ENCODE peak calls at places on chromosome 12, in six cellular contexts. Q, K, S, L, D and A are unnamed samples.

GRCh38 chr12:95620171-95620570 is 68.9 kb upstream of the USP44 start:
- DNase-seq in K (no peak), L (no peak), D (no peak), S (no peak), Q (no peak), A (no peak)

GRCh38 chr12:51784688-51785087 is 63.8 kb downstream of the FIGNL2 start:
- DNase-seq in Q (no peak), D (no peak), L (no peak), K (no peak), S (no peak), A (no peak)

GRCh38 chr12:69686731-69687130 is 12.4 kb downstream of the BEST3 start:
- DNase-seq in K (no peak), S (no peak), D (no peak), Q (no peak), L (no peak), A (no peak)

GRCh38 chr12:100716949-100717732 is 77.4 kb upstream of the ANO4 start:
- DNase-seq in K (no peak), D (no peak), S (no peak), L (peak), Q (no peak), A (no peak)

GRCh38 chr12:57027011-57027804 is 10.9 kb upstream of the TAC3 start:
- DNase-seq in L (peak), Q (no peak), K (no peak), D (no peak), S (no peak), A (no peak)

GRCh38 chr12:20950248-20950647 is 139.7 kb downstream of the SLCO1B3 start:
- DNase-seq in K (no peak), S (peak), L (peak), D (no peak), Q (no peak), A (no peak)

GRCh38 chr12:22635812-22636211 is 10.8 kb downstream of the ETNK1 start:
- DNase-seq in K (no peak), Q (no peak), D (no peak), S (no peak), L (peak), A (no peak)

GRCh38 chr12:129312048-129312447 is 458.8 kb downstream of the GLT1D1 start:
- DNase-seq in D (no peak), S (no peak), K (no peak), L (peak), Q (no peak), A (no peak)

GRCh38 chr12:25769076-25769945 is 189.2 kb upstream of the RASSF8 start:
- DNase-seq in L (no peak), K (no peak), S (no peak), D (no peak), Q (no peak), A (no peak)

GRCh38 chr12:40561395-40561966 is 130.8 kb upstream of the CNTN1 start:
- DNase-seq in S (no peak), K (no peak), L (no peak), Q (no peak), D (no peak), A (no peak)

GRCh38 chr12:48789858-48790326 is 1.0 kb upstream of the ADCY6 start:
- DNase-seq in L (no peak), S (no peak), D (no peak), K (no peak), Q (no peak), A (no peak)

GRCh38 chr12:89400415-89400814 is 48.1 kb upstream of the DUSP6 start:
- DNase-seq in L (no peak), S (no peak), D (no peak), Q (no peak), K (no peak), A (no peak)

GRCh38 chr12:97022831-97023230 is 115.8 kb downstream of the NEDD1 start:
- DNase-seq in L (no peak), S (no peak), D (no peak), Q (no peak), K (no peak), A (no peak)

GRCh38 chr12:8779281-8779680 is 43.1 kb upstream of the A2ML1 start:
- DNase-seq in Q (no peak), D (no peak), S (no peak), K (no peak), L (no peak), A (no peak)
- H3K27ac ChIP-seq in Q (no peak), D (no peak), S (no peak), K (no peak), L (no peak), A (no peak)

GRCh38 chr12:18895540-18895939 is 157.6 kb downstream of the CAPZA3 start:
- DNase-seq in D (no peak), K (no peak), Q (no peak), S (no peak), L (no peak), A (no peak)
- H3K27ac ChIP-seq in D (no peak), K (no peak), Q (no peak), S (no peak), L (no peak), A (no peak)

DNA sequence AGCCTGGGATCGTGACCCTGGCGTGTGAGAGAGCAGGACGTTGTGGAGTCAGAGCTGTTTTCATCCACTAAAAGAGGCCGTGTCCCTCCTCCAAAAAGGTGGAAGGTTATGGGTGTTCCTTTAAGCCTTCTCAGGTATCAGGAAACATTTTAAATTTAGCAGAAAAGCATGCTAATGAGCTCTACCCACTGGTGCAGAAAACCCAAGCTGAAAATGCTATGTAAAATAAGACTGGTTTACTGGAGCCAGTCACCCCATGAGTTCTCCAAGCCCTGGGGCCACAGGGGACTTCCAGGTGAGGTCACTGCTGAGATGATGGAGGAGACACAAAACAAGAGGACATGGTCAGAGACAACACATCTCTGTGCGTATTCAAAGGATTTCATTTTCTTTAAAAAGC is 14.0 kb downstream of the PRKAB1 start:
- DNase-seq in Q (no peak), L (no peak), K (no peak), S (no peak), D (no peak), A (no peak)
- H3K27ac ChIP-seq in Q (no peak), L (no peak), K (peak), S (peak), D (peak), A (no peak)

GRCh38 chr12:131407221-131408035 is 303.5 kb upstream of the SFSWAP start:
- DNase-seq in Q (no peak), L (no peak), K (no peak), S (no peak), D (no peak), A (no peak)
- H3K27ac ChIP-seq in Q (no peak), L (no peak), K (no peak), S (no peak), D (no peak), A (no peak)

GRCh38 chr12:45291518-45291917 is 75.6 kb downstream of the ANO6 start:
- DNase-seq in Q (no peak), S (no peak), D (no peak), K (no peak), L (no peak), A (no peak)
- H3K27ac ChIP-seq in Q (no peak), S (no peak), D (no peak), K (no peak), L (no peak), A (no peak)

DNA sequence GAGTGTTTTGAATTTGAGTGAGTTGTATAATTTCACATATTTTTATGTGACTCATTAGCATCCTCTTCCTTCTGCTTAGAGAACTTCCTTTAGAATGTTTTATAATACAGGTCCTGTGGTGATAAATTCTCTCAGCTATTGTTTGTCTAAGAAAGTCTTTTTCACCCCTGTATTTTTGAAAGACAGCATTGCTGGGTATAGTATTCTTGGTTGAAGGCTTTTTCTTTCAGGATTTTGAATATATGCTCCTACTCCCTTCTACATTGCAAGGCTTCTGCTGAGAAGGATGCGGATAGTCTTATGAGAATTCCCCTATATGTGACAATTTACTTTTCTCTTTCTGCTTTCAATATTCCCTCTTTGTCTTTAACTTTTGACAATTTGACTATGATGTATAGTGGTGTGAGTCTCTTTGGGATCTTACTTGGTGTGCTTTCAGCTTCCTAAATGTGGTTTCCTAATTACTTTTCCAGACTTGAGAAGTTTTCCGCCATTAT is 118.9 kb upstream of the HMGA2 start:
- DNase-seq in S (no peak), L (no peak), K (no peak), D (no peak), Q (no peak), A (no peak)
- H3K27ac ChIP-seq in S (no peak), L (no peak), K (no peak), D (no peak), Q (no peak), A (no peak)

DNA sequence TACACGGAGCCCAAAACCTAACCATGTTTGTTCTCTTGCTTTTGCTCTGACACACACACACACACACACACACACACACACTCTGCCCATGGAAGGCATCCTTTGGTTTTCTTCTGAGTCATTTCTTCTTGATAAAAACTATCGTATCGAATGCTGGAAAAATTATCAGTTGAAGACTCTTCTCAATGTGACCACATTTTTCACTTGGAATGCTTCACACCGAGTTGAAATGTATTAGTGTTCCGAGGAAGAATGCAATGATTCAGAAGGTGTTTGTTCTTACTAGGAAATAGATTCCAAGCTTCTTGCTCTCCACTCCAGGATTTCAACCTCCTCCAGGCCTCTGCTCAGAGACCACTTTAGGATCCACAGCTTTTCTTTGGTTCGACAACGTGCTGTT is 226.3 kb downstream of the MON2 start:
- DNase-seq in S (no peak), D (no peak), L (no peak), K (no peak), Q (no peak), A (no peak)
- H3K27ac ChIP-seq in S (no peak), D (no peak), L (no peak), K (no peak), Q (no peak), A (no peak)

DNA sequence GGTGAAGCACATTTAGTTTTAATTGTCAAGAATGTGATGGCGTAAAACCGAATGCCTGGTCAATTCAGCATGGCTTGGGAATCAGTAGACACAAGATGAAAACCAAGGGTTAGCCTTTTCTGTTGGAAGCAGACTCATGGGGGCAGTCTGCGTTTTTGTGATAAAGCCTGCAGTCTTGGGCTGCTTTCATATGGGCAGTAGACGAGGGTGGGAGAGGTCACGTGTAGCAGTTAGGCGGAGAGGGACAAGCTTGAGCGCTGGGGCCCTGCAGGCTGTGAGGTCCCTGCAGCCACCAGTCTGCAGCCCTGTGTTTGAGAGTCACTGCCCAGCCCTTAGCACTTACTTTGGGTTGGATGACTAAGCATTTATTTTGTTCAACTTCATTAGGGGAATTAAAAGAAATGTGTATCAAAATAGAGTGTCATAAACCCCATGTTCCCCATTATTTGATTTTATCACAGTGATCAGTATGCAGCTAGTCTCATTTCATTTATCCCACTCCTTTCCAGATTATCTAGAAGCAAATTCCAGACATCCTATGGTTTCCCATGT is 37.2 kb downstream of the EP400 start:
- DNase-seq in D (no peak), K (no peak), S (no peak), Q (no peak), L (peak), A (no peak)
- H3K27ac ChIP-seq in D (no peak), K (no peak), S (no peak), Q (no peak), L (no peak), A (no peak)

DNA sequence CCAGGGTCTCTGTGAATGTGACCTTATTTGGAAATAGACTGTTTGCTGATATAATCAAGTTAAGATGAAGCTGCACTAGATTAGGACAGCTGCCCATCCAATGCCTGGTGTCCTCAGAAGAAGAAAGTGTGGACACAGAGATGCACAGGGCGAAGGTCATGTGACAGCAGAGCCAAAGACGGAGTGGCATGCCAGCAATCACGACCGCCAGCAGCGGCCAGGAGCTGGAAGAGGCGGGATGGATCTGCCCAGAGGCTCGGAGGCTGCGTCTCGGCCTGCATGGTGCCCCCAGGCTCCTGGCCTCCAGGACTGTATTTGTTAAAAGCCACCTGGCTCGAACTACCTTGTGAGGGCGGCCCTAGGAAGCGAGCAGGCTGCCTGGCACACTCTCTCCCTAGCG is 76.5 kb downstream of the RFLNA start:
- DNase-seq in S (no peak), L (no peak), Q (no peak), K (no peak), D (no peak), A (no peak)
- H3K27ac ChIP-seq in S (peak), L (no peak), Q (no peak), K (no peak), D (no peak), A (no peak)